ENCODE peak calls at places on chromosomes 6 and 20, in eight cellular contexts. G is body of pancreas, J is uterus, A is adrenal gland, P is IMR-90, Z is lower leg skin, R is endothelial cell of umbilical vein, F is HCT116. Q is an unnamed sample.

GRCh38 chr6:168248148-168248620 is 71.4 kb downstream of the DACT2 start:
- DNase-seq in G (no peak), J (no peak), A (no peak), P (no peak), Z (no peak), R (no peak), F (no peak), Q (no peak)

GRCh38 chr6:165889636-165890403 is 226.8 kb upstream of the PDE10A start:
- DNase-seq in G (no peak), J (no peak), A (peak), P (peak), Z (no peak), R (no peak), F (peak), Q (peak)

GRCh38 chr6:164749126-164749758 is 560.2 kb downstream of the C6orf118 start:
- DNase-seq in G (no peak), J (peak), A (peak), P (no peak), Z (no peak), R (no peak), F (no peak), Q (no peak)

GRCh38 chr6:76594109-76594508 is 521.6 kb upstream of the IMPG1 start:
- DNase-seq in G (no peak), J (no peak), A (no peak), P (no peak), Z (no peak), R (no peak), F (no peak), Q (no peak)

GRCh38 chr6:134619789-134620188 is 301.9 kb upstream of the SGK1 start:
- DNase-seq in G (no peak), J (no peak), A (no peak), P (peak), Z (no peak), R (no peak), F (no peak), Q (no peak)

GRCh38 chr6:116763871-116764270 is 1.6 kb downstream of the FAM162B start:
- DNase-seq in G (no peak), J (no peak), A (no peak), P (peak), Z (no peak), R (no peak), F (no peak), Q (no peak)

GRCh38 chr6:150301871-150302800 is 66.7 kb upstream of the IYD start:
- DNase-seq in G (no peak), J (no peak), A (no peak), P (peak), Z (no peak), R (peak), F (peak), Q (no peak)

GRCh38 chr6:160992323-160993314 is 1.1 kb downstream of the MAP3K4 start:
- DNase-seq in G (peak), J (peak), A (peak), P (peak), Z (no peak), R (peak), F (peak), Q (peak)

GRCh38 chr6:8943073-8943472 is 507.7 kb upstream of the SLC35B3 start:
- DNase-seq in G (no peak), J (no peak), A (no peak), P (no peak), Z (no peak), R (no peak), F (no peak), Q (no peak)

GRCh38 chr6:156840606-156841005 is 63.4 kb downstream of the ARID1B start:
- DNase-seq in G (no peak), J (no peak), A (no peak), P (no peak), Z (no peak), R (no peak), F (no peak), Q (no peak)

GRCh38 chr6:18047406-18047805 is 60.0 kb upstream of the KIF13A start:
- DNase-seq in G (no peak), J (no peak), A (no peak), P (peak), Z (no peak), R (no peak), F (no peak), Q (no peak)

GRCh38 chr6:155801046-155801445 is 345.4 kb upstream of the NOX3 start:
- DNase-seq in G (no peak), J (no peak), A (no peak), P (no peak), Z (no peak), R (no peak), F (no peak), Q (no peak)

GRCh38 chr20:32287231-32287638 is 9.8 kb downstream of the KIF3B start:
- DNase-seq in G (no peak), J (no peak), A (no peak), P (no peak), Z (no peak), R (no peak), F (no peak), Q (no peak)

GRCh38 chr6:4672772-4673171 is 103.4 kb upstream of the CDYL start:
- DNase-seq in G (no peak), J (no peak), A (no peak), P (peak), Z (peak), R (peak), F (no peak), Q (no peak)

GRCh38 chr20:24705486-24705885 is 236.1 kb downstream of the SYNDIG1 start:
- DNase-seq in G (no peak), J (no peak), A (no peak), P (no peak), Z (no peak), R (no peak), F (no peak), Q (no peak)

GRCh38 chr20:32972181-32973076 is 31.8 kb downstream of the SUN5 start:
- DNase-seq in G (no peak), J (no peak), A (no peak), P (no peak), Z (peak), R (peak), F (no peak), Q (no peak)

GRCh38 chr6:147106759-147107401 is 97.3 kb upstream of the STXBP5 start:
- DNase-seq in G (no peak), J (no peak), A (peak), P (peak), Z (no peak), R (no peak), F (no peak), Q (no peak)

GRCh38 chr20:7967199-7967844 is 27.1 kb upstream of the HAO1 start:
- DNase-seq in G (no peak), J (no peak), A (no peak), P (peak), Z (no peak), R (no peak), F (no peak), Q (no peak)

GRCh38 chr20:12409501-12409900 is 491.8 kb downstream of the BTBD3 start:
- DNase-seq in G (no peak), J (no peak), A (no peak), P (no peak), Z (no peak), R (no peak), F (no peak), Q (no peak)

GRCh38 chr6:38080889-38081288 is 261.4 kb downstream of the ZFAND3 start:
- DNase-seq in G (no peak), J (no peak), A (no peak), P (no peak), Z (no peak), R (peak), F (no peak), Q (no peak)

GRCh38 chr6:149368065-149368464 is 32.0 kb upstream of the SUMO4 start:
- DNase-seq in G (no peak), J (no peak), A (no peak), P (no peak), Z (no peak), R (no peak), F (no peak), Q (no peak)

GRCh38 chr6:80028591-80028990 is 24.1 kb downstream of the TTK start:
- DNase-seq in G (no peak), J (no peak), A (no peak), P (no peak), Z (no peak), R (no peak), F (no peak), Q (no peak)

GRCh38 chr6:35833534-35833933 is 28.4 kb downstream of the LHFPL5 start:
- DNase-seq in G (no peak), J (no peak), A (no peak), P (peak), Z (no peak), R (no peak), F (no peak), Q (no peak)

GRCh38 chr6:35829306-35829705 is 24.2 kb downstream of the LHFPL5 start:
- DNase-seq in G (no peak), J (no peak), A (no peak), P (no peak), Z (no peak), R (no peak), F (no peak), Q (no peak)

GRCh38 chr6:35831257-35832007 is 26.3 kb downstream of the LHFPL5 start:
- DNase-seq in G (no peak), J (no peak), A (no peak), P (no peak), Z (no peak), R (no peak), F (no peak), Q (no peak)
- TF ChIP-seq POLR2A in G (no peak), J (no peak), A (no peak), P (no peak), Z (no peak), R (no peak), F (no peak), Q (no peak)

GRCh38 chr6:131966443-131966842 is 15.3 kb upstream of the CCN2 start:
- DNase-seq in G (no peak), J (no peak), A (no peak), P (peak), Z (no peak), R (no peak), F (no peak), Q (no peak)

GRCh38 chr6:131968672-131969071 is 17.5 kb upstream of the CCN2 start:
- DNase-seq in G (no peak), J (no peak), A (no peak), P (no peak), Z (no peak), R (no peak), F (no peak), Q (no peak)

GRCh38 chr6:131972761-131973160 is 21.6 kb upstream of the CCN2 start:
- DNase-seq in G (no peak), J (no peak), A (no peak), P (no peak), Z (no peak), R (no peak), F (no peak), Q (no peak)

GRCh38 chr6:131967948-131968347 is 16.8 kb upstream of the CCN2 start:
- DNase-seq in G (no peak), J (no peak), A (no peak), P (no peak), Z (no peak), R (no peak), F (no peak), Q (no peak)

GRCh38 chr6:131970460-131970859 is 19.3 kb upstream of the CCN2 start:
- DNase-seq in G (no peak), J (no peak), A (no peak), P (no peak), Z (no peak), R (no peak), F (no peak), Q (no peak)
- H3K4me3 ChIP-seq in G (no peak), J (no peak), A (no peak), P (no peak), Z (no peak), R (no peak), F (no peak), Q (no peak)

DNA sequence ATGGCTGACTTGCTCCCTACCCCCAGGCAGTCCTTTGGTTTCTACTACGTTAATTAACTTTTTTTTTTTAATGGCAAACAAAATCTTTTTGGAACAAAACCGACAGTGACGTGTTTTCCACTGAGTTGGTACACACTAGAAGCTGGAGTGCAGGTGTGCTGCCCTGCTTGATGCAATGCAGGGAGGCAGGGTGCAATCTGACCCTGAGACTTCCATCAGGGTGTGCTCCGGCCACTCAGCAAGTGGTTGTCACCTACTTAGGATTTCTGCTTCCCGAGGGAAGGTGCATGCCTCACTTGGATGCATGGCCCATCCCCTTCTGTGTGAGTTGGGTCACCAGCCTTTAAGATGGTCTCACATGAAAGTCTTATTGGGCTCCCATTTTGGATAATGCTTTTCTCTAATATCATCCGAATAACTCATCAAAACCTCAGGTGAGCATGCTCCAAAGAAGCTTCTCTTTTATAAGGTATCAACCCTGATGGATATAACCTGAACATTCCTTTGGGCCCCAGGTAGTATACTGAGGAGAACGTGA is 14.0 kb downstream of the RREB1 start:
- DNase-seq in G (peak), J (no peak), A (no peak), P (no peak), Z (no peak), R (no peak), F (no peak), Q (no peak)
- TF ChIP-seq POLR2A in G (no peak), J (no peak), A (no peak), P (no peak), Z (no peak), R (no peak), F (no peak), Q (no peak)

GRCh38 chr20:13783528-13783927 is 1.2 kb downstream of the ESF1 start:
- DNase-seq in G (no peak), J (no peak), A (no peak), P (no peak), Z (no peak), R (no peak), F (no peak), Q (no peak)
- H3K4me3 ChIP-seq in G (no peak), J (no peak), A (no peak), P (no peak), Z (no peak), R (no peak), F (peak), Q (peak)

GRCh38 chr20:43404880-43405279 is 52.8 kb upstream of the SRSF6 start:
- DNase-seq in G (no peak), J (no peak), A (no peak), P (no peak), Z (no peak), R (no peak), F (peak), Q (no peak)
- TF ChIP-seq POLR2A in G (no peak), J (no peak), A (no peak), P (no peak), Z (no peak), R (no peak), F (no peak), Q (no peak)

GRCh38 chr6:132919476-132919875 is 105.1 kb downstream of the RPS12 start:
- DNase-seq in G (peak), J (peak), A (peak), P (peak), Z (no peak), R (peak), F (no peak), Q (peak)

DNA sequence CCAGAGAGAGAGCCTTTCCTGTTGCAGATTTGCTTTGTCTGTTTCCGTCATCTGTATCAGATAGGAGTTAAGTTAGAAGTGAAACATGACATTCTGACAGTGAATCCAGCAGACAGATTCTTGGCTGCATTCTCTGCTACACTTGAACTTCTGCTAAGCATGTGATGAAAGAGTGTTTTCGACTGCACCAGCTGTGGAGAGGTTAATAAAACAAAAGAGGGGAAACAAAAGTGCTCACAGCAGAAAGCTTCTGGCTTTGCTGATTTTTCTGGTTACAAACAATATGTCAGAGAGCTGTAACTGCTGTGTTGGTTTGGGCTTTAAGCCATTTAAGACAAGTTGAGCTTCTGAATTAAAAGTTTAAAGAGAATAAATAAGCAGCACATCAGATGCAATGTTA is 104.7 kb downstream of the RPS12 start:
- DNase-seq in G (no peak), J (no peak), A (no peak), P (peak), Z (no peak), R (peak), F (no peak), Q (no peak)
- H3K4me3 ChIP-seq in G (no peak), J (no peak), A (no peak), P (peak), Z (no peak), R (no peak), F (no peak), Q (no peak)

DNA sequence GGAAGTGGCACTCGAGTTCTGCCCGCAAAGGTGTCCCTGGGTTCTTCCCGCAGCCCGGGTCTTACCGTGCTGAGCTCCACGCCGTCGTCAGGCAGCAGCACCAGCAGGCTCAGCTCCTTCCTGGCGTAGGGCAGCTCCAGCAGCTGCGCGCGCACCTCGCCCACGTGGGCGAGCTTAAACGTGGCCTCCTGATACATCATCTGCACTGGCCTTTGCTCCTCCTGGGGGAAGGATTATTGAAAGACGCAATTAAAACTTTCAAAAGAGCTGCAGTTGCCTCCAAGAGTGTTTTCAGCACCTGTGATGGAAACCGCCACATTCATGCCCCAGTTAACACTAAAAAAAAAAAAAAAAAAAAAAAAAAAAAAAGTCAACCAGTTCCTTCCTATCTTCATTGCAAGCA is 11.3 kb downstream of the SERPINB9 start:
- DNase-seq in G (no peak), J (no peak), A (no peak), P (no peak), Z (no peak), R (no peak), F (no peak), Q (peak)
- TF ChIP-seq POLR2A in G (no peak), J (no peak), A (no peak), P (no peak), Z (no peak), R (no peak), F (no peak), Q (no peak)

GRCh38 chr6:169591616-169592015 is 110.2 kb downstream of the WDR27 start:
- DNase-seq in G (no peak), J (no peak), A (no peak), P (no peak), Z (no peak), R (no peak), F (no peak), Q (no peak)

GRCh38 chr6:169589699-169590257 is 112.1 kb downstream of the WDR27 start:
- DNase-seq in G (no peak), J (no peak), A (no peak), P (no peak), Z (no peak), R (peak), F (no peak), Q (no peak)

GRCh38 chr6:169590376-169590939 is 111.4 kb downstream of the WDR27 start:
- DNase-seq in G (no peak), J (no peak), A (no peak), P (no peak), Z (no peak), R (no peak), F (no peak), Q (no peak)

GRCh38 chr6:169587992-169588391 is 113.8 kb downstream of the WDR27 start:
- DNase-seq in G (no peak), J (no peak), A (no peak), P (peak), Z (no peak), R (no peak), F (no peak), Q (no peak)

DNA sequence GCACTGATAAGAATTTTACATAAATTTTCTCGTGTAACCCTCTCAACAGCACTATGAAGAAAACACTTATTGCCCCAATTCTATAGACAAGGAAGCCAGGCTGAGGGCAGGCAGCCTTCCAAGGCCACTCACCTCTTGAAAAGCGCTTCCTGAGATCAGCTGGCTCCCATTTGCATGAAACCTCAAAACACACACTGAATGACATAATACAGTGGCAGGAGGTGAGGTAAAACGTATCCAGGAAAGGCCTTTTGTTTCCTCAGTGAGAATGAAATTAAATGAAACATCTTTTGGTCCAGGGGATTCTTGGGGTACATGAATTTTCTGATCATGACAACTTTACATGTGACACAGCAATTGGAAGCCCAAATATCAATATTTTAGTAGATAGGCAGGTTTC is 112.5 kb downstream of the WDR27 start:
- DNase-seq in G (no peak), J (no peak), A (no peak), P (no peak), Z (no peak), R (peak), F (no peak), Q (no peak)
- H3K4me3 ChIP-seq in G (no peak), J (no peak), A (no peak), P (no peak), Z (no peak), R (no peak), F (no peak), Q (no peak)

DNA sequence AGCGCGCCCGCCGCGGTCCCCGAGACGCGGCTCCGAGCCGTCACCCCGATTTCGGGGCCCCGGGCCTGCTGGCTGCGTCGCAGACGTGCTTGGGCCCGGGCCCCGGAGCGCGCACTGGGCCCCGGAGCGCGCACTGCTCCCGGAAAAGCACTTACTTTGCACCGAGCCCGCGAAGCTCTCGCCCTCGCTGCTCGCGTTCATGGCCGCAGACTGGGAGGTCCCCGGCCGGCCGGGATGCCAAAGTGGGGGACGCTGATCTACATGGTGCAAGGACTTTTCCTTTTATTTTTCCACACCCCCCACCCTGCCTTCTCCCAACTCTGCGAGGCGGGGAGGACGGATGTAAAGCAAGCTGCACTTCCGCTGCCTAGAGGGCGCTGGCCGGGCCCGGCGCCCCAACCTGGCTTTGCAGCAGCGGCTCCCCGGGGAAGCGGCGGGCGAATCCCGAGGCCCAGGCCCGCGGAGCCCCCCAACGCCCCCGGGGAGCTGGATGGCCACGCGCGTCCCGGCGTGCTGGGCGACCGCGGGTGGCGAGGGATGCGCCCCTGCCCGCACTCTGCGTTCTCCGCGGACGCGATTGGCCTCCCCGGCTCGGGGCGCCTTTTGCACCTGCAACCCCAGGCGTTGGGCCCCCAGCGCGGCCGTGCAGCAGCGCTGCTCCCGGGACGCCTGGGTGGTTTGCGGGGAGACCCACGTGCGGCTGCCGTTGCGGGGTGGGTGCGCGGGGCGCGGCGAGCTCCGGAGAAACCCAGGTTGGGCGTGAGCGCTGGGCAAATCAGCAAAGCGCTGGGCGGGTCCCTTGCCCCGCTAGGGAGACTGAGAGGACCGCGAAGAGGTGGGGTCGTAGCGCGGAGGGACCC is at the start of gene ZFP64:
- DNase-seq in G (peak), J (peak), A (peak), P (peak), Z (peak), R (peak), F (peak), Q (peak)
- TF ChIP-seq POLR2A in G (peak), J (peak), A (no peak), P (peak), Z (no peak), R (no peak), F (peak), Q (no peak)